ENCODE peak calls at places on chromosome 22, in seven cellular contexts. One of them, this sample, is unnamed.

GRCh38 chr22:37240941-37241320 is 3.1 kb downstream of the RAC2 start:
- DNase-seq in ovary: no peak
- DNase-seq in GM12878: no peak
- DNase-seq in A549: no peak
- DNase-seq in esophagus muscularis mucosa: no peak
- DNase-seq in stomach: no peak
- DNase-seq in tibial nerve: no peak
- DNase-seq in this sample: no peak

GRCh38 chr22:49724030-49724892 is 103.4 kb downstream of the BRD1 start:
- DNase-seq in ovary: no peak
- DNase-seq in GM12878: no peak
- DNase-seq in A549: no peak
- DNase-seq in esophagus muscularis mucosa: peak; percentile 87
- DNase-seq in stomach: no peak
- DNase-seq in tibial nerve: no peak
- DNase-seq in this sample: no peak

GRCh38 chr22:31278643-31279326 is 13.5 kb downstream of the PIK3IP1 start:
- DNase-seq in ovary: peak; percentile 72
- DNase-seq in GM12878: no peak
- DNase-seq in A549: no peak
- DNase-seq in esophagus muscularis mucosa: no peak
- DNase-seq in stomach: peak; percentile 77
- DNase-seq in tibial nerve: no peak
- DNase-seq in this sample: no peak

GRCh38 chr22:32080904-32081303 is 37.8 kb downstream of the SLC5A1 start:
- DNase-seq in ovary: no peak
- DNase-seq in GM12878: peak; percentile 7
- DNase-seq in A549: peak; percentile 60
- DNase-seq in esophagus muscularis mucosa: peak; percentile 68
- DNase-seq in stomach: peak; percentile 45
- DNase-seq in tibial nerve: no peak
- DNase-seq in this sample: no peak

GRCh38 chr22:42978453-42979103 is 36.4 kb downstream of the PACSIN2 start:
- DNase-seq in ovary: no peak
- DNase-seq in GM12878: no peak
- DNase-seq in A549: no peak
- DNase-seq in esophagus muscularis mucosa: no peak
- DNase-seq in stomach: no peak
- DNase-seq in tibial nerve: no peak
- DNase-seq in this sample: no peak

GRCh38 chr22:20488946-20489345 is 6.6 kb downstream of the KLHL22 start:
- DNase-seq in ovary: no peak
- DNase-seq in GM12878: no peak
- DNase-seq in A549: no peak
- DNase-seq in esophagus muscularis mucosa: no peak
- DNase-seq in stomach: no peak
- DNase-seq in tibial nerve: no peak
- DNase-seq in this sample: peak; percentile 52

GRCh38 chr22:23180893-23181762 is 819 bp downstream of the BCR start:
- DNase-seq in ovary: no peak
- DNase-seq in GM12878: no peak
- DNase-seq in A549: peak; percentile 26
- DNase-seq in esophagus muscularis mucosa: no peak
- DNase-seq in stomach: no peak
- DNase-seq in tibial nerve: no peak
- DNase-seq in this sample: peak; percentile 26

GRCh38 chr22:24938741-24939341 is 7.7 kb downstream of the LHFPL7 start:
- DNase-seq in ovary: no peak
- DNase-seq in GM12878: no peak
- DNase-seq in A549: peak; percentile 42
- DNase-seq in esophagus muscularis mucosa: no peak
- DNase-seq in stomach: no peak
- DNase-seq in tibial nerve: no peak
- DNase-seq in this sample: no peak

GRCh38 chr22:27670701-27671412 is 130.7 kb downstream of the MN1 start:
- DNase-seq in ovary: no peak
- DNase-seq in GM12878: no peak
- DNase-seq in A549: no peak
- DNase-seq in esophagus muscularis mucosa: no peak
- DNase-seq in stomach: peak; percentile 50
- DNase-seq in tibial nerve: no peak
- DNase-seq in this sample: peak; percentile 26

GRCh38 chr22:39820266-39820665 is 73.3 kb downstream of the ENTHD1 start:
- DNase-seq in ovary: no peak
- DNase-seq in GM12878: no peak
- DNase-seq in A549: peak; percentile 14
- DNase-seq in esophagus muscularis mucosa: no peak
- DNase-seq in stomach: no peak
- DNase-seq in tibial nerve: no peak
- DNase-seq in this sample: no peak

GRCh38 chr22:36913431-36914382 is at the start of gene CSF2RB:
- DNase-seq in ovary: no peak
- DNase-seq in GM12878: no peak
- DNase-seq in A549: no peak
- DNase-seq in esophagus muscularis mucosa: no peak
- DNase-seq in stomach: peak; percentile 45
- DNase-seq in tibial nerve: no peak
- DNase-seq in this sample: peak; percentile 81

GRCh38 chr22:17540481-17540880 is 22.8 kb upstream of the SLC25A18 start:
- DNase-seq in ovary: no peak
- DNase-seq in GM12878: no peak
- DNase-seq in A549: no peak
- DNase-seq in esophagus muscularis mucosa: no peak
- DNase-seq in stomach: no peak
- DNase-seq in tibial nerve: no peak
- DNase-seq in this sample: no peak
- TF ChIP-seq CTCF in ovary: no peak
- TF ChIP-seq CTCF in GM12878: no peak
- TF ChIP-seq CTCF in A549: no peak
- TF ChIP-seq CTCF in esophagus muscularis mucosa: no peak
- TF ChIP-seq CTCF in stomach: no peak
- TF ChIP-seq CTCF in tibial nerve: no peak
- TF ChIP-seq CTCF in this sample: no peak

GRCh38 chr22:33726294-33726711 is 194.0 kb downstream of the LARGE1 start:
- DNase-seq in ovary: no peak
- DNase-seq in GM12878: no peak
- DNase-seq in A549: peak; percentile 9
- DNase-seq in esophagus muscularis mucosa: no peak
- DNase-seq in stomach: no peak
- DNase-seq in tibial nerve: no peak
- DNase-seq in this sample: no peak
- TF ChIP-seq EP300 in ovary: no peak
- TF ChIP-seq EP300 in GM12878: no peak
- TF ChIP-seq EP300 in A549: no peak
- TF ChIP-seq EP300 in esophagus muscularis mucosa: peak; percentile 35
- TF ChIP-seq EP300 in stomach: no peak
- TF ChIP-seq EP300 in tibial nerve: no peak
- TF ChIP-seq EP300 in this sample: no peak

DNA sequence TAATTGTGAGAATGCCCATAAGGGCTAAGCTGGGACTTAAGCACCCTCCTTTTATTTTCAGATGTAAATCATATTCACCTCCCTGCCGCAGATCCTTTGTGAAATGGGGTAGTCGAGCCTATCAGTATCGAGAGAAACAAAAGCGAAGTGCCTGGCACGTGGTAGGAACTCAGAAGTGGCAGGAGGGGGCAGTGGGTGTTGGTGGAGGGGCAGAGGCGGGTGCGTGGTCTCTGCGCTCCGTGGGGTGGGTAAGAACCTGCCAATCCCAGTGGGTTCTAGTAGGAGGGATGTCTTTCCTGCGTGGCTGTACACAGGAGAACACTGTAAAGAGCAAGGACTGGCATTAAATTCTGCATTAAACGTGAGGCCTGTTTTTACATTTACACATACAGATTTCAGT is 21.8 kb upstream of the PARVB start:
- DNase-seq in ovary: no peak
- DNase-seq in GM12878: no peak
- DNase-seq in A549: no peak
- DNase-seq in esophagus muscularis mucosa: no peak
- DNase-seq in stomach: no peak
- DNase-seq in tibial nerve: no peak
- DNase-seq in this sample: no peak
- TF ChIP-seq CTCF in ovary: no peak
- TF ChIP-seq CTCF in GM12878: no peak
- TF ChIP-seq CTCF in A549: no peak
- TF ChIP-seq CTCF in esophagus muscularis mucosa: no peak
- TF ChIP-seq CTCF in stomach: no peak
- TF ChIP-seq CTCF in tibial nerve: no peak
- TF ChIP-seq CTCF in this sample: no peak

GRCh38 chr22:26483439-26484359 is at the start of the genes HPS4 and SRRD:
- DNase-seq in ovary: peak; percentile 82
- DNase-seq in GM12878: peak; percentile 56
- DNase-seq in A549: peak; percentile 86
- DNase-seq in esophagus muscularis mucosa: peak; percentile 95
- DNase-seq in stomach: peak; percentile 93
- DNase-seq in tibial nerve: peak; percentile 82
- DNase-seq in this sample: peak; percentile 99
- TF ChIP-seq EP300 in ovary: peak; percentile 11
- TF ChIP-seq EP300 in GM12878: peak; percentile 12
- TF ChIP-seq EP300 in A549: no peak
- TF ChIP-seq EP300 in esophagus muscularis mucosa: no peak
- TF ChIP-seq EP300 in stomach: no peak
- TF ChIP-seq EP300 in tibial nerve: peak; percentile 97
- TF ChIP-seq EP300 in this sample: no peak

DNA sequence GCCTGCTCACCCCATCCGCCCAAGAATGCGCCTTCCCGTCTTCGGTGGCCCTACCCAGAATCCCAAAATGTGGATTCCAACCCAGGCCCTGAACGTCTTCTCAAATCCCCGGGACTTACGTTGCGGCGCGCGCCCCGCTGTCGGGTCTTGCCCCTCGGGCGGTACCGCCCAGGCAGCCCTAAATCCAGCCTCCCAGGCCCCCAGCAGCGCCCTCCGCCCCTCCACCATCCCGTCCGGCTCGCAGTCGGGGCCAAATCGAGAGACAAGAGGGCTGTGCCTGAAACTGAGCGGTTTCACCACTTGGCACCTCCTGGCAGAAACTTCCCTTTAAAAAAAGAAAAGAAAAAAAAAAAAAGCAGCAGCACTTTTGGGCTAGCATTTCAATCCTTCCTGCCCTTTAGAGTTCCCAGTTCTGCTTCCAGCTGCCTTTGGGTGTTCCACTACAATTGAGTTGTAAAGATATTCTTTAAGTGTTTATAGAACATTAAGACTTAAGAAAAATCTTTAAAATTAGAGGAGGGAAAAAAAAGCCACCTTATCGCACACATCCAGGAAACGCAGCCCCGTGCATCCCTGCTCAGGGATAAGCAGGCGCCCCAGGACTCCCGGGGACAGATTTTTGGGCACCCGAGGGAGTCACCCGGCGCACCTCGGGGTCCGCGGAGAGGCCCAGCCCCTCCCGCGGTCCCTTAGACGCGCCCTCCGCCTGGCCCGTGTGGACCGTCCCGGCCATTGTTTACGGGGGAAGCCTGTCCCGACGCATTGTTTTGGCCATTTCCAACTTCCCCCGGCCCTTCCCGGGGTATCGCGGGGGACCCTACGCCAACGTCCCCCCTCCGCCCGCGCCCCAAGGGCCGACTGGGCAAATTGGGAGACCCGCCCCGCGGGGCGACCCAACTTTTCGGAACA is 57.6 kb downstream of the KCNJ4 start:
- DNase-seq in ovary: no peak
- DNase-seq in GM12878: no peak
- DNase-seq in A549: peak; percentile 26
- DNase-seq in esophagus muscularis mucosa: no peak
- DNase-seq in stomach: no peak
- DNase-seq in tibial nerve: no peak
- DNase-seq in this sample: peak; percentile 91
- TF ChIP-seq CTCF in ovary: no peak
- TF ChIP-seq CTCF in GM12878: no peak
- TF ChIP-seq CTCF in A549: no peak
- TF ChIP-seq CTCF in esophagus muscularis mucosa: no peak
- TF ChIP-seq CTCF in stomach: no peak
- TF ChIP-seq CTCF in tibial nerve: no peak
- TF ChIP-seq CTCF in this sample: no peak

GRCh38 chr22:29269230-29269604 is 1.1 kb downstream of the EWSR1 start:
- DNase-seq in ovary: no peak
- DNase-seq in GM12878: no peak
- DNase-seq in A549: no peak
- DNase-seq in esophagus muscularis mucosa: no peak
- DNase-seq in stomach: no peak
- DNase-seq in tibial nerve: no peak
- DNase-seq in this sample: no peak

GRCh38 chr22:29268511-29269229 is 602 bp downstream of the EWSR1 start:
- DNase-seq in ovary: peak; percentile 73
- DNase-seq in GM12878: no peak
- DNase-seq in A549: peak; percentile 33
- DNase-seq in esophagus muscularis mucosa: no peak
- DNase-seq in stomach: peak; percentile 61
- DNase-seq in tibial nerve: no peak
- DNase-seq in this sample: no peak

GRCh38 chr22:29267462-29267857 is 321 bp downstream of the RHBDD3 start:
- DNase-seq in ovary: no peak
- DNase-seq in GM12878: no peak
- DNase-seq in A549: no peak
- DNase-seq in esophagus muscularis mucosa: no peak
- DNase-seq in stomach: no peak
- DNase-seq in tibial nerve: no peak
- DNase-seq in this sample: no peak

GRCh38 chr22:29266564-29267461 is 968 bp downstream of the RHBDD3 start:
- DNase-seq in ovary: no peak
- DNase-seq in GM12878: no peak
- DNase-seq in A549: no peak
- DNase-seq in esophagus muscularis mucosa: no peak
- DNase-seq in stomach: no peak
- DNase-seq in tibial nerve: no peak
- DNase-seq in this sample: no peak

DNA sequence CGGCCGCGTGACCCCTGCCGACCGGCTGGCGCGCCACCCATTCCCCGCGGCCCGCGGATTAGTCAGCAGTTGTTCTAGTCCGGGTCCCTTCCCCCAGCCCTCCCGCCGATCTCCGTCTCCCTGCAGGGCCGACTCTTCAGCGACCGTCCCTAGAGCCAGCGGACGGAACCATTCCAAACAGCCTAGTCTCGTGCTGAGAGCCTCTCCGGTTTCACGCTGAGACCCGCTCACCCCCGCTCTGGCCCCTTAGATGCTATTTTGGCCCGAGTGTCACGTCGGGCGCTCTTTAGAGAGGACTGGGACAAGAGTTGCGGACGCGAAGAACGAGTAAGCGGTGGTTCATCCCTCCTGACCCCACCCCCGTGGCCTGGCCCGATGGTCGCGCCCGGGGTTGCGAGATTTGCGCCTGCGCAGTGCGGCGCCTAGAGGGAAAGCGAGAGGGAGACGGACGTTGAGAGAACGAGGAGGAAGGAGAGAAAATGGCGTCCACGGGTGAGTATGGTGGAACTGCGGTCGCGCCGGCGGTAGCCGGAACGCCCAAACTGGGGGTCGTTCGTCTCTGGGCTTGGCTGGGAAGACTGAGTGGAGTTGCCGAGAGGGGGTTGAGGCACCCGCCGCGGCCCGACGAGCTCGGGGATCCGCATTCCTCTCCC is at the start of the genes EWSR1 and RHBDD3:
- DNase-seq in ovary: peak; percentile 96
- DNase-seq in GM12878: peak; percentile 70
- DNase-seq in A549: peak; percentile 94
- DNase-seq in esophagus muscularis mucosa: peak; percentile 98
- DNase-seq in stomach: peak; percentile 96
- DNase-seq in tibial nerve: peak; percentile 89
- DNase-seq in this sample: peak; percentile 96
- TF ChIP-seq EP300 in ovary: no peak
- TF ChIP-seq EP300 in GM12878: no peak
- TF ChIP-seq EP300 in A549: no peak
- TF ChIP-seq EP300 in esophagus muscularis mucosa: no peak
- TF ChIP-seq EP300 in stomach: no peak
- TF ChIP-seq EP300 in tibial nerve: peak; percentile 99
- TF ChIP-seq EP300 in this sample: no peak

GRCh38 chr22:22099833-22100812 is 117.5 kb upstream of the TOP3B start:
- DNase-seq in ovary: no peak
- DNase-seq in GM12878: no peak
- DNase-seq in A549: no peak
- DNase-seq in esophagus muscularis mucosa: peak; percentile 81
- DNase-seq in stomach: no peak
- DNase-seq in tibial nerve: no peak
- DNase-seq in this sample: no peak
- TF ChIP-seq CTCF in ovary: no peak
- TF ChIP-seq CTCF in GM12878: peak; percentile 45
- TF ChIP-seq CTCF in A549: no peak
- TF ChIP-seq CTCF in esophagus muscularis mucosa: no peak
- TF ChIP-seq CTCF in stomach: no peak
- TF ChIP-seq CTCF in tibial nerve: no peak
- TF ChIP-seq CTCF in this sample: no peak